ENCODE peak calls at places on chromosome 19, in four cellular contexts. X is K562, Y is H1, Q is GM12878. P is an unnamed sample.

GRCh38 chr19:28914173-28914572 is 298.8 kb downstream of the UQCRFS1 start:
- DNase-seq in X (no peak), Y (no peak), Q (no peak), P (no peak)

GRCh38 chr19:50779504-50780457 is 9.5 kb downstream of the GPR32 start:
- DNase-seq in X (no peak), Y (no peak), Q (no peak), P (no peak)

GRCh38 chr19:6023085-6023682 is 45.2 kb upstream of the RANBP3 start:
- DNase-seq in X (no peak), Y (no peak), Q (no peak), P (no peak)

GRCh38 chr19:4575267-4575793 is 15.8 kb upstream of the SEMA6B start:
- DNase-seq in X (peak), Y (peak), Q (no peak), P (peak)

GRCh38 chr19:15091918-15092753 is 10.1 kb downstream of the OR1I1 start:
- DNase-seq in X (no peak), Y (no peak), Q (no peak), P (peak)

GRCh38 chr19:2887391-2887914 is 13.3 kb upstream of the ZNF57 start:
- DNase-seq in X (peak), Y (no peak), Q (no peak), P (peak)

GRCh38 chr19:5455367-5456129 is at the start of gene ZNRF4:
- DNase-seq in X (no peak), Y (no peak), Q (no peak), P (no peak)

GRCh38 chr19:47414469-47414868 is 4.9 kb downstream of the MEIS3 start:
- DNase-seq in X (peak), Y (no peak), Q (no peak), P (peak)

GRCh38 chr19:40658031-40658430 is 32.4 kb downstream of the NUMBL start:
- DNase-seq in X (no peak), Y (no peak), Q (no peak), P (no peak)

GRCh38 chr19:38134538-38135149 is 89.4 kb downstream of the DPF1 start:
- DNase-seq in X (peak), Y (no peak), Q (no peak), P (peak)

GRCh38 chr19:53908106-53908932 is 759 bp upstream of the CACNG7 start:
- DNase-seq in X (peak), Y (no peak), Q (no peak), P (no peak)

DNA sequence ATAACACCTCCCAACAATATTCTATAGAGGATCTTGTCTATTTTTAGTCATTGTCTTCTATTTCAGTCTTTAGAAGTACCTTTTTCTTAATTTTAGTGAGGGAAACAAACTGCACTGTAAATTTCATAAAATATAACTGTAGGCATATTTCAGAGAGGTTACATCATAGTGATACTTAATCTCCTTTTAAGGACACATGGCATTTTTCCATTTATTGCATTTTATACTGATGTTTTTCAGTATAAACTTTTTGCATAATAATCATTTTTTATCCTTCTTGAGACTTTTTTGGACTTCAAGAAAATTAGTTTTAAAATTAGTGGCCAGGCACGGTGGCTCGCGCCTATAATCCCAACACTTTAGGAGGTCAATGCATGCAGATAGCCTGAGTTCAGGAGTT is 6.6 kb downstream of the ZNF700 start:
- DNase-seq in X (no peak), Y (no peak), Q (no peak), P (no peak)
- TF ChIP-seq CREB1 in X (no peak), Y (no peak), Q (no peak), P (no peak)

DNA sequence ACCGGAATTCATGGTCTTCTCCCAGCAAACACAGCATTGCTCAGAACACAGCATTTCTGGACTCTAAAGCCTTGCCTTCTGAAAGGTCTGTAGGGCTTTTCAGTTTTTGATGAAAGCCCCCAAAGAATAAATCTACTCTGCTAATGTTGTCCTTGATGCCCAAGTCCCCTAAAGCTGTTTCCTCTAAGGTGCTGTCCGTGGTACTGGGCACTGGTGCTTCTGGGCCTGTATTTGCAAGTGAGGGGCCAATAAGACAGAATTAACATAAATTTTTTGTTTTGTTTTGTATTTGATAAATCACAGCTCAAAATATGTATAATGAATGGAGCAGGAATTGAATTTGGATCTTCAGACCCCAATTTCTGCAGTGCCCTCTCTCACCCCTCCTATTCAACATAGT is 12.1 kb upstream of the LGALS13 start:
- DNase-seq in X (no peak), Y (no peak), Q (no peak), P (no peak)
- H3K4me3 ChIP-seq in X (no peak), Y (no peak), Q (no peak), P (no peak)

GRCh38 chr19:13959141-13959961 is 7.0 kb downstream of the DCAF15 start:
- DNase-seq in X (no peak), Y (no peak), Q (no peak), P (no peak)

GRCh38 chr19:13957107-13957506 is 4.8 kb downstream of the DCAF15 start:
- DNase-seq in X (no peak), Y (no peak), Q (no peak), P (no peak)

GRCh38 chr19:13956365-13956744 is 4.0 kb downstream of the DCAF15 start:
- DNase-seq in X (no peak), Y (no peak), Q (no peak), P (no peak)

GRCh38 chr19:13959962-13960862 is 7.9 kb downstream of the DCAF15 start:
- DNase-seq in X (peak), Y (no peak), Q (no peak), P (no peak)

DNA sequence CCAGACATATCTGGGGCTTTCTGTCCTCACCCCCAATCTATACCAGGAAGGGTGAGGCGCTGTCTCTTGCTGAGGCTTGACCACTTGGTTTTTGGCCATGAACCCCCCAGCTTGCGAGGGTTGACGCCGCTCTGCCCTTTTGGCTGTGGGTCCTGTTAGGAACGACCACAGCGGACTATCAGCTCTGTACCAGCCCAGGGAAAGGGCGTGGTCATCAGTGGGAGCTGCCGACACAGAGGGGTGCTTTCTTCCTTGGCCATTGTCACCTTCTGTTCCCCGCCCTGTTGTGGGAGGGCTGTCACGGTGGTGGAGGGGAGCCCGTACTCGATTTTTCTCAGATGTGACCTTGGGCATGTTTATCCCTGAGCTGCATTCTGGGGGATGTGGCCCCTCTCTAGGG is 5.7 kb downstream of the DCAF15 start:
- DNase-seq in X (peak), Y (no peak), Q (no peak), P (no peak)
- TF ChIP-seq ATF3 in X (no peak), Y (no peak), Q (no peak), P (no peak)

GRCh38 chr19:33812388-33813330 is 16.0 kb downstream of the KCTD15 start:
- DNase-seq in X (no peak), Y (no peak), Q (no peak), P (no peak)

GRCh38 chr19:33813391-33814101 is 16.9 kb downstream of the KCTD15 start:
- DNase-seq in X (no peak), Y (no peak), Q (no peak), P (no peak)

GRCh38 chr19:33815410-33816340 is 19.0 kb downstream of the KCTD15 start:
- DNase-seq in X (no peak), Y (no peak), Q (no peak), P (no peak)

GRCh38 chr19:33811736-33812387 is 15.2 kb downstream of the KCTD15 start:
- DNase-seq in X (no peak), Y (no peak), Q (no peak), P (no peak)

DNA sequence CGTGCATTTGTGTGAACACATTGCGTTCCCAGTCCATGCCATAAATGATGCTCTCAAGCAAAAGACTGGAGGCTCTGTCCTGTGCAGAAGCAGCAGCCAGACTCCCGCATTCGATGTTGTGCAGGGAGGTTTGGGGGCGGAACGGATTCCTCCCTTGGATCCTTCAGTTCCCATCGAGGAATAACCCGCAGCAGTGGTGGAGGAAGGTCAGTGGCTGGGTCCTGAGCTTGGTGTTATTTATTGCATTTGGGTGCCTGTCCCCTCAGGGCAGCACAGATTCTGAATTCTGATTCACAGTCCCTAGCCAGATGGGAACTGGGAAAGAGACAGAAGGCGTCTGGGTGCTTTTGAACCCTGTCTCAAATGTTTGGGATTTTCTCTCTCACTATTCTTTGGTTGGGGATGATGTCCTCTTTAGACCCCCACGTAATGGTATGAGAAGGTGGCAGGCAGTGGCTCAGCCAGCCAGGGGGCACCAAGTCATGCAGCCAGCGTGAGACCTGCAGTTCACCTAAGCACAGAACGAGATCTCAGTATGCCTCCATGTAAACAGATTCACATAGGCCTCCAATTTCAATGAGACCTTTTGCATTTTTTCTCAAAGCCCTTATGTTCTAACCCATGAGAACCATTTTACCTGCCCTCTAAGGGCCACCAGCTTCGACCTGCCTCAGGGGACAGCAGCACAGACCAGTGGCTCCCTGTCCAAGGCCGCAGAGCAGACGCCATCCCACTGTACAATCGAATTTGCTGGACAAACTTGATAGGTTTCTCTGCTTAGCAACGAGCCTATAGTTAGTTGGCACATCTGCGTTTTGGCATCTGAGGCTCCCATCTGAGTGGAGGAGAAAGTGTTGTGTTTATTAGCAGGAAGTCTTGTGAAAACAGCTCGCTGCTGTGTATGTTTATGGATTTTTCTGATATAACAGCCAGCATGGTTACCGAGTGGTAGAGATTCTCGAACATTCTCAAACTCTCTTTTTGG is 17.8 kb downstream of the KCTD15 start:
- DNase-seq in X (no peak), Y (no peak), Q (no peak), P (no peak)
- TF ChIP-seq CREB1 in X (no peak), Y (no peak), Q (no peak), P (no peak)

GRCh38 chr19:1648156-1648925 is 4.1 kb downstream of the TCF3 start:
- DNase-seq in X (no peak), Y (no peak), Q (peak), P (no peak)
- H3K4me3 ChIP-seq in X (no peak), Y (no peak), Q (peak), P (no peak)

GRCh38 chr19:33290082-33290815 is 12.1 kb downstream of the CEBPA start:
- DNase-seq in X (no peak), Y (no peak), Q (no peak), P (no peak)

GRCh38 chr19:33292595-33293254 is 9.6 kb downstream of the CEBPA start:
- DNase-seq in X (no peak), Y (no peak), Q (no peak), P (no peak)

GRCh38 chr19:33289261-33289660 is 13.1 kb downstream of the CEBPA start:
- DNase-seq in X (no peak), Y (no peak), Q (no peak), P (no peak)

GRCh38 chr19:33291623-33292534 is 10.5 kb downstream of the CEBPA start:
- DNase-seq in X (no peak), Y (no peak), Q (no peak), P (no peak)

GRCh38 chr19:33290956-33291622 is 11.2 kb downstream of the CEBPA start:
- DNase-seq in X (no peak), Y (no peak), Q (no peak), P (no peak)
- TF ChIP-seq ATF3 in X (no peak), Y (no peak), Q (no peak), P (peak)

GRCh38 chr19:18089726-18090125 is 3.0 kb upstream of the IL12RB1 start:
- DNase-seq in X (no peak), Y (no peak), Q (no peak), P (no peak)
- TF ChIP-seq CREB1 in X (no peak), Y (no peak), Q (no peak), P (no peak)

P was measured in HepG2.